ENCODE peak calls at places on chromosomes 1 and 21, in seven cellular contexts. R is epithelial cell of esophagus, V is GM12865, Y is astrocyte, X is foreskin fibroblast, J is heart left ventricle, L is cardiac muscle cell. I is an unnamed sample.

GRCh38 chr21:36705679-36706481 is 7.0 kb downstream of the SIM2 start:
- DNase-seq in X (no peak), J (no peak), V (no peak), R (no peak), L (no peak), Y (no peak), I (no peak)

GRCh38 chr1:198295186-198295585 is 138.4 kb downstream of the NEK7 start:
- DNase-seq in R (no peak), V (no peak), J (no peak), X (no peak), L (no peak), Y (no peak), I (no peak)

GRCh38 chr1:234919061-234919755 is 209.4 kb downstream of the TOMM20 start:
- DNase-seq in Y (no peak), L (no peak), X (no peak), R (no peak), V (no peak), J (peak), I (no peak)

GRCh38 chr1:92218559-92218958 is 844 bp downstream of the C1orf146 start:
- DNase-seq in V (no peak), Y (no peak), J (no peak), R (no peak), X (no peak), L (no peak), I (no peak)

GRCh38 chr1:94715311-94715710 is 104.8 kb upstream of the SLC44A3 start:
- DNase-seq in V (no peak), R (no peak), X (no peak), Y (no peak), J (no peak), L (no peak), I (no peak)

GRCh38 chr1:221741364-221741970 is 422 bp downstream of the DUSP10 start:
- DNase-seq in X (peak), Y (no peak), V (no peak), R (no peak), J (no peak), L (peak), I (no peak)

GRCh38 chr1:226657788-226658537 is 81.1 kb downstream of the ITPKB start:
- DNase-seq in V (no peak), Y (no peak), R (peak), L (no peak), X (no peak), J (peak), I (no peak)

GRCh38 chr1:64867266-64867665 is 99.1 kb downstream of the JAK1 start:
- DNase-seq in Y (no peak), V (no peak), X (peak), J (no peak), R (no peak), L (no peak), I (no peak)

GRCh38 chr1:86155807-86156561 is 588 bp downstream of the COL24A1 start:
- DNase-seq in Y (peak), J (peak), R (peak), L (peak), X (peak), V (peak), I (no peak)

GRCh38 chr1:35691080-35691479 is 27.6 kb downstream of the C1orf216 start:
- DNase-seq in V (no peak), R (no peak), L (no peak), J (no peak), X (no peak), Y (no peak), I (no peak)

GRCh38 chr1:89023026-89023425 is 360 bp upstream of the GBP3 start:
- DNase-seq in L (no peak), R (no peak), Y (no peak), X (no peak), V (no peak), J (no peak), I (no peak)
- H3K4me3 ChIP-seq in L (peak), R (no peak), Y (peak), X (peak), V (peak), J (peak), I (peak)

GRCh38 chr1:43779266-43779665 is 71.9 kb downstream of the ST3GAL3 start:
- DNase-seq in V (no peak), Y (no peak), R (no peak), L (no peak), J (no peak), X (no peak), I (no peak)
- TF ChIP-seq CTCF in V (no peak), Y (no peak), R (no peak), L (no peak), J (no peak), X (no peak), I (no peak)

DNA sequence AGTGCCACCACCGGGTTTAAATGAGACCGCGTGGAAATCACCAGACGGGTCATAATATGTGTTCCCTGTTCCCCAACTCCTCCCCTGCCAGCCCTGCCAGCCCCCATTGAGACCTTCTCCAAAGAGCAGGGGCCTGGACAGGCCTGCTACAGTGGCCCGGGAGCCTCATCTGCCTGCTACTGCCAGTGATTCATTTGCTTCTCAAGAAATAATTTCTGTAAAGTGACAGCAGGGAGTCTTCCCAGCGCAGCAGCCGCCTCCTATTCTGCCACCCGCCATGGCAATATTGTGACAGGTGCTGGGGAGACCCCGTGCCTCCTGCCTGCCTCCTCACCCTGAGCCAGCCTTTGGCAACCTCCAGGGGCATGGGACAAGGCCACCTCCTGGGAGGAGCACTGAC is 8.9 kb downstream of the IFFO2 start:
- DNase-seq in L (no peak), X (no peak), R (no peak), Y (no peak), V (no peak), J (no peak), I (no peak)
- H3K4me3 ChIP-seq in L (no peak), X (no peak), R (no peak), Y (no peak), V (no peak), J (no peak), I (no peak)

GRCh38 chr1:63367218-63368103 is at the start of gene ALG6:
- DNase-seq in L (peak), Y (peak), X (peak), V (peak), J (peak), R (peak), I (peak)
- TF ChIP-seq CTCF in L (no peak), Y (no peak), X (peak), V (peak), J (no peak), R (no peak), I (peak)

DNA sequence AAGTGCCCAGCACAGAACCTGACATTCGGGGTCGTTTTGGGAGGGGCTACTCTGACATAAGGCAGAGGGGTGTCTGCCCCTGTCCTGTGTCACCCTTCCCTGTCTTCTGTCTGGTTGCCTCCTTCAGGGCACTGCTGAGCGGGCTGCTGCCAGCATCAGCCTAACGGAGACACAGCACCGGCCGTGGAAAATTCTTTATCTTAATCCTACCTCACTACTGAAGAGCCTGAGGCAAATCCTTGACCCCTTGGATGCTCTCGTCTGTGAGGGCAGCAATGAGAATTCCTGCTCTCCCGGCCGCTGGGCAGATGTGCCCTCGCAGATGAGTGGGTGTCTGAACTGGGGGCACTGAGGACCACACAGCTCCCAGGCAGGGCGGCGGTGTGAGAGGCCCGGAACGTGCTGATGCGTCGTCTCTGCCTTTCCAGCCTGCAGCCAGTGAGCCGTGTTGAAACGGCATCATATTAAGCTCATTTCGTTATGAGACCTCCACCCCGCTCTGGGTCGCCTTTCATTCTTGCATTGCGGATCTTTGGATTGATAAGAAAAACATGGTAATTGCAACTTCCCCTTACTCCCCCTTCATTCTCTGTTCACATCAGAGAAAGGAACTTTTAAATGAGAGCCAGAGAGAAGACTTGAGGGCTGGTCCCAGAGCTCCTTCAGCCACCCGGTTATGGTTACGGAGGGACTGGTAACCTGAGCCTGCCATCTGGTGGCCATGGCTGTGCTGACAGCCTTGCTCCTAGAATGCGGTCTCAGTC is 271.3 kb downstream of the TRABD2B start:
- DNase-seq in L (peak), R (peak), V (peak), Y (peak), J (peak), X (peak), I (no peak)
- H3K4me3 ChIP-seq in L (no peak), R (no peak), V (no peak), Y (no peak), J (peak), X (peak), I (no peak)

DNA sequence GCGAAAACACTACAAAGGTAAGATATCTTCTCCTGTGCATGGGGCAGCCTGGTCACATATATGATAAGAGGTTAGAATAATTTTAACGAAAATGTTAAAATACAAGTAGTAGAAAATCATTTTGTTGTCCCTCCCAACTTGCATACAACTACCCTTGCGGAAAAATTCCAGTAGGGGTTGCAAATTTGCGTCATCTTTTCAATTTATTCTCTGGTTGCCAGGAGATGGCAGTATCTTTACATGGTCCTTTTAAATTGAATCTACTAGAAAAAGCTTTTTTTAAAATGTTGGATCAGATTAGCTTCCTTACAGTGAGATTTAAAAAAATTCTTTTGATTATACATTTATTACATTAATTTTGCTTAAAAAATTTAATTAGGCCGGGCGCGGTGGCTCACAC is 10.9 kb downstream of the S100PBP start:
- DNase-seq in R (no peak), Y (no peak), X (peak), L (peak), V (no peak), J (no peak), I (no peak)
- TF ChIP-seq CTCF in R (no peak), Y (no peak), X (no peak), L (peak), V (no peak), J (no peak), I (no peak)

GRCh38 chr1:3064901-3065300 is 4.1 kb upstream of the PRDM16 start:
- DNase-seq in V (no peak), J (peak), L (no peak), X (no peak), R (no peak), Y (no peak), I (no peak)

GRCh38 chr1:3061981-3062615 is 6.9 kb upstream of the PRDM16 start:
- DNase-seq in L (no peak), J (peak), V (no peak), X (no peak), Y (no peak), R (no peak), I (no peak)

GRCh38 chr1:3064296-3064850 is 4.6 kb upstream of the PRDM16 start:
- DNase-seq in Y (no peak), V (no peak), J (peak), L (no peak), X (no peak), R (no peak), I (no peak)

GRCh38 chr1:3062616-3063378 is 6.2 kb upstream of the PRDM16 start:
- DNase-seq in L (no peak), R (no peak), V (no peak), J (peak), X (no peak), Y (no peak), I (no peak)

DNA sequence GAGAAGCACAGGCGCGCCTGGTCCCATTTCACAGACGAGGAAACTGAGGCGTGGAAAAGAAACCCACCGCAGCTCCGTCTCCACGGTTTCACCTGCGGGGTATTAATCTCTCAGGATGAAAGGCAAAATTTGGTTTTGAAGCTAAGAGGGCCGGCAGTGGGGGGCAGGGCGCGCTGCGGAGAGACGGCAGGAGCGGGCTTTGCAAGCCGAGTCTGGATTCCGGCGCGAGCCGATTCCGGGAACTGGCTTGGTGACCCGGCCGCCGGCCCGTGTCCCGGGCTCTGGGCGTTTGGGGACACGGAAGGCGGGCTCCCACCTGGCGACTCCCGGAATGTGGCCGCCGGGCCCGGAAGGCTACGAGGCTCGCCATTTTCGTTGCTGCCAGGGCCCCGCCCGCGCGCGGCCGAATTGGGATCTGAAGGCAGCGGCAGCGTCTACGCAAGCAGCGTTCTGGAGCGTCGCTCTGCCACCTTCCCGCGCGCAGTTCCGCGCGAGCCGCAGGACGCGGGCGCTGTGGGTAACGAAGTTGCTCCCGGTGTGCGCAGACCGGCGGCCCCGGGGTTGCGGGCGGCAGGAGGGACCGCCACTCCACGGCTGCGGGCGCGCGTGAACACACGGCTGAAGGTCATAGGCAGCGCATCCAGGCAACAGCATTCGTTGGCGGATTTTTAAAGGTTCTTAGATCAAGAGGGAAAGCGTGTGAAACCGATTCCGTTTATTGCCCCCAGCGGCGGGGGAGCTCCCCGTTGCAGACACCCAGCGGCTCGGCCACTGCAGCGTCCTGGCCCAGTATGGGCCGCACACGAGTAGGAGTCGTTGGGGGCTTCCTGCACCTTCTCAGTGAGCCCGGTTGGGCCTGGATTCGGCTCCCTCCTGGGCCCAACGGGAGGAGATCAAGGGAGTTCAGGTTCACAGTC is 5.4 kb upstream of the PRDM16 start:
- DNase-seq in V (no peak), X (no peak), Y (no peak), R (no peak), J (peak), L (no peak), I (no peak)
- H3K4me3 ChIP-seq in V (no peak), X (no peak), Y (no peak), R (no peak), J (peak), L (peak), I (no peak)

GRCh38 chr1:11981378-11982009 is 1.2 kb downstream of the MFN2 start:
- DNase-seq in L (no peak), X (no peak), Y (no peak), R (peak), V (no peak), J (no peak), I (no peak)

GRCh38 chr1:11980676-11980972 is 380 bp downstream of the MFN2 start:
- DNase-seq in Y (no peak), L (no peak), V (no peak), R (peak), X (no peak), J (no peak), I (no peak)

GRCh38 chr1:11979818-11980675 is at the start of gene MFN2:
- DNase-seq in X (peak), L (peak), J (peak), R (peak), Y (peak), V (peak), I (peak)

GRCh38 chr1:11984121-11984520 is 3.9 kb downstream of the MFN2 start:
- DNase-seq in V (no peak), R (no peak), Y (no peak), J (no peak), L (no peak), X (no peak), I (no peak)

GRCh38 chr1:11982010-11982392 is 1.8 kb downstream of the MFN2 start:
- DNase-seq in R (no peak), X (peak), V (peak), J (no peak), Y (no peak), L (no peak), I (no peak)
- TF ChIP-seq CTCF in R (no peak), X (no peak), V (peak), J (peak), Y (peak), L (no peak), I (peak)

GRCh38 chr1:160539896-160540858 is 17.1 kb upstream of the SLAMF6 start:
- DNase-seq in L (peak), X (no peak), R (no peak), Y (no peak), J (no peak), V (peak), I (no peak)
- H3K4me3 ChIP-seq in L (no peak), X (no peak), R (no peak), Y (no peak), J (no peak), V (peak), I (no peak)

DNA sequence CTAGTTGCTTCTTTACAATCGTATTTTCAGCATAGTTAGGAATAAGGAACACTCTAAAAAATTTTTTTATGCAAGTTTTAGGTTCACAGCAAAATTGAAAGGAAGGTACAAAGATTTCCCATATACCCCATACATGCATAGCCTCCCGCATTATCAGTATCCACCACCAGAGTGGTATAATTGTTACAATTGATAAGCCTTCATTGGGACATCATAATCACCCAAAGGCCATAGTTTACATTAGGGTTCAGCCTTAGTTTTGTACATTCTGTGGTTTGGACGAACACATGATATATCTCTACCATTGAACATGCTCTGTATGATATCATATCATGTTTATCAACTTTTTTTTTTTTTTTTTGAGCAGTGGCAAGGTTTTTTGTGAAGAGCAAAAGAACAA is 180.0 kb downstream of the SDCCAG8 start:
- DNase-seq in R (no peak), Y (no peak), V (no peak), J (no peak), X (no peak), L (no peak), I (no peak)
- TF ChIP-seq CTCF in R (no peak), Y (no peak), V (no peak), J (no peak), X (no peak), L (no peak), I (no peak)

I was measured in AG04449.